ENCODE peak calls at places on chromosomes 11 and 22, in seven cellular contexts. C is psoas muscle, G is AG10803, V is pancreas, H is endothelial cell, B is neural crest cell, L is MCF 10A. R is an unnamed sample.

GRCh38 chr11:30798547-30799236 is 212.5 kb upstream of the MPPED2 start:
- DNase-seq in C (no peak), G (no peak), V (no peak), H (no peak), B (no peak), L (no peak), R (no peak)

GRCh38 chr22:44363214-44363979 is 50.6 kb upstream of the SHISAL1 start:
- DNase-seq in C (peak; percentile 91), G (peak; percentile 98), V (peak; percentile 71), H (no peak), B (no peak), L (peak; percentile 98), R (peak; percentile 91)

GRCh38 chr11:112412383-112412782 is 151.7 kb upstream of the PLET1 start:
- DNase-seq in C (no peak), G (no peak), V (no peak), H (no peak), B (no peak), L (peak; percentile 13), R (no peak)

GRCh38 chr11:23455291-23455864 is 595.1 kb upstream of the CCDC179 start:
- DNase-seq in C (no peak), G (no peak), V (no peak), H (no peak), B (no peak), L (no peak), R (no peak)

GRCh38 chr22:23826510-23827350 is 12.1 kb downstream of the DERL3 start:
- DNase-seq in C (peak; percentile 54), G (peak; percentile 75), V (no peak), H (no peak), B (no peak), L (no peak), R (peak; percentile 47)

GRCh38 chr11:36253238-36253637 is 36.0 kb downstream of the COMMD9 start:
- DNase-seq in C (no peak), G (peak; percentile 22), V (no peak), H (no peak), B (no peak), L (no peak), R (no peak)

GRCh38 chr11:126968915-126969314 is 31.7 kb downstream of the KIRREL3 start:
- DNase-seq in C (no peak), G (peak; percentile 9), V (no peak), H (peak; percentile 10), B (no peak), L (no peak), R (no peak)

GRCh38 chr22:23908561-23909205 is 14.5 kb downstream of the MIF start:
- DNase-seq in C (no peak), G (no peak), V (no peak), H (no peak), B (no peak), L (no peak), R (no peak)

GRCh38 chr22:49567894-49568750 is 259.6 kb downstream of the BRD1 start:
- DNase-seq in C (no peak), G (no peak), V (peak; percentile 30), H (no peak), B (no peak), L (no peak), R (no peak)

GRCh38 chr22:30333707-30334087 is 7.0 kb upstream of the TBC1D10A start:
- DNase-seq in C (no peak), G (no peak), V (no peak), H (no peak), B (no peak), L (no peak), R (no peak)

GRCh38 chr22:47210686-47211085 is 448.2 kb downstream of the TBC1D22A start:
- DNase-seq in C (no peak), G (no peak), V (no peak), H (no peak), B (no peak), L (no peak), R (no peak)

GRCh38 chr22:40397436-40397835 is 27.0 kb downstream of the SGSM3 start:
- DNase-seq in C (no peak), G (no peak), V (peak; percentile 49), H (peak; percentile 42), B (no peak), L (no peak), R (no peak)

GRCh38 chr11:28383471-28383870 is 275.3 kb downstream of the METTL15 start:
- DNase-seq in C (no peak), G (peak; percentile 77), V (no peak), H (no peak), B (no peak), L (no peak), R (peak; percentile 65)

GRCh38 chr11:34609850-34610249 is 11.0 kb upstream of the EHF start:
- DNase-seq in C (no peak), G (no peak), V (no peak), H (no peak), B (no peak), L (peak; percentile 47), R (no peak)

GRCh38 chr22:46280999-46281623 is 13.3 kb downstream of the TTC38 start:
- DNase-seq in C (peak; percentile 51), G (no peak), V (no peak), H (no peak), B (no peak), L (no peak), R (no peak)

GRCh38 chr11:57873196-57873911 is 111.8 kb downstream of the CTNND1 start:
- DNase-seq in C (no peak), G (peak; percentile 16), V (no peak), H (no peak), B (no peak), L (peak; percentile 62), R (no peak)

GRCh38 chr22:46052331-46052771 is 75.4 kb upstream of the WNT7B start:
- DNase-seq in C (peak; percentile 51), G (peak; percentile 43), V (peak; percentile 58), H (no peak), B (no peak), L (no peak), R (no peak)

GRCh38 chr11:6623391-6624363 is 4.5 kb upstream of the TPP1 start:
- DNase-seq in C (no peak), G (no peak), V (no peak), H (no peak), B (no peak), L (no peak), R (no peak)

GRCh38 chr11:19938051-19938856 is 222.0 kb downstream of the DBX1 start:
- DNase-seq in C (no peak), G (peak; percentile 26), V (peak; percentile 77), H (peak; percentile 68), B (peak; percentile 56), L (peak; percentile 72), R (peak; percentile 59)

GRCh38 chr11:34531663-34532062 is 18.1 kb upstream of the ELF5 start:
- DNase-seq in C (no peak), G (no peak), V (no peak), H (no peak), B (no peak), L (no peak), R (no peak)

GRCh38 chr22:22507743-22508273 is 734 bp downstream of the ZNF280B start:
- DNase-seq in C (no peak), G (no peak), V (no peak), H (no peak), B (no peak), L (no peak), R (no peak)

GRCh38 chr11:129023968-129024676 is 81.5 kb upstream of the TP53AIP1 start:
- DNase-seq in C (no peak), G (no peak), V (peak; percentile 77), H (no peak), B (no peak), L (peak; percentile 67), R (no peak)

GRCh38 chr11:60743058-60743457 is 13.6 kb upstream of the MS4A15 start:
- DNase-seq in C (no peak), G (no peak), V (no peak), H (no peak), B (no peak), L (no peak), R (no peak)

GRCh38 chr11:60740573-60740972 is 16.1 kb downstream of the MS4A18 start:
- DNase-seq in C (no peak), G (no peak), V (no peak), H (no peak), B (no peak), L (no peak), R (no peak)

GRCh38 chr11:60734271-60734670 is 9.8 kb downstream of the MS4A18 start:
- DNase-seq in C (no peak), G (no peak), V (no peak), H (no peak), B (no peak), L (no peak), R (no peak)

GRCh38 chr11:60744114-60744513 is 12.6 kb upstream of the MS4A15 start:
- DNase-seq in C (no peak), G (no peak), V (no peak), H (no peak), B (no peak), L (no peak), R (no peak)

GRCh38 chr11:60739114-60739513 is 14.6 kb downstream of the MS4A18 start:
- DNase-seq in C (no peak), G (no peak), V (no peak), H (no peak), B (no peak), L (no peak), R (no peak)
- TF ChIP-seq CTCF in C (no peak), G (no peak), V (no peak), H (peak; percentile 28), B (peak; percentile 30), L (peak; percentile 13), R (peak; percentile 14)

GRCh38 chr11:17635551-17635938 is 83.8 kb upstream of the MYOD1 start:
- DNase-seq in C (no peak), G (no peak), V (no peak), H (no peak), B (no peak), L (no peak), R (no peak)
- TF ChIP-seq CTCF in C (no peak), G (no peak), V (no peak), H (peak; percentile 27), B (no peak), L (no peak), R (no peak)

GRCh38 chr22:37748659-37749058 is 51.8 kb downstream of the TRIOBP start:
- DNase-seq in C (no peak), G (no peak), V (no peak), H (no peak), B (no peak), L (no peak), R (no peak)

GRCh38 chr22:37749223-37749622 is 52.4 kb downstream of the TRIOBP start:
- DNase-seq in C (no peak), G (no peak), V (no peak), H (no peak), B (no peak), L (peak; percentile 86), R (no peak)

GRCh38 chr22:37750596-37751162 is 53.8 kb downstream of the TRIOBP start:
- DNase-seq in C (no peak), G (no peak), V (peak; percentile 61), H (no peak), B (no peak), L (peak; percentile 33), R (no peak)

GRCh38 chr22:37751449-37752188 is 54.8 kb downstream of the TRIOBP start:
- DNase-seq in C (no peak), G (no peak), V (no peak), H (no peak), B (no peak), L (peak; percentile 49), R (no peak)

GRCh38 chr22:37749831-37750595 is 53.2 kb downstream of the TRIOBP start:
- DNase-seq in C (no peak), G (peak; percentile 68), V (no peak), H (no peak), B (no peak), L (peak; percentile 88), R (peak; percentile 78)
- TF ChIP-seq CTCF in C (no peak), G (no peak), V (no peak), H (no peak), B (no peak), L (no peak), R (no peak)

GRCh38 chr11:76860539-76861475 is at the start of gene ACER3:
- DNase-seq in C (peak; percentile 95), G (peak; percentile 85), V (peak; percentile 98), H (peak; percentile 95), B (peak; percentile 81), L (peak; percentile 89), R (peak; percentile 66)
- TF ChIP-seq CTCF in C (no peak), G (peak; percentile 45), V (no peak), H (no peak), B (peak; percentile 21), L (peak; percentile 22), R (peak; percentile 53)